ENCODE peak calls at places on chromosomes 3 and 15, in four cellular contexts. T is GM12878, A is K562, Z is HepG2. O is an unnamed sample.
A peak's percentile ranks its signal among the peaks of the same experiment; 100 is the strongest.

GRCh38 chr3:33699275-33699674 is 18.8 kb downstream of the CLASP2 start:
- DNase-seq in A (no peak), T (no peak), Z (no peak), O (no peak)

GRCh38 chr15:79849789-79850188 is 47.0 kb downstream of the MTHFS start:
- DNase-seq in A (peak; percentile 37), T (no peak), Z (peak; percentile 12), O (peak; percentile 82)

GRCh38 chr3:182651461-182651860 is 141.8 kb upstream of the ATP11B start:
- DNase-seq in A (no peak), T (no peak), Z (peak; percentile 58), O (no peak)

GRCh38 chr3:106349191-106349881 is 480.5 kb upstream of the CBLB start:
- DNase-seq in A (no peak), Z (no peak), T (no peak), O (no peak)

GRCh38 chr15:36858423-36858822 is 241.9 kb downstream of the MEIS2 start:
- DNase-seq in Z (no peak), T (no peak), A (no peak), O (no peak)

GRCh38 chr15:83837946-83838571 is 184.1 kb downstream of the ADAMTSL3 start:
- DNase-seq in T (no peak), Z (peak; percentile 5), A (peak; percentile 15), O (peak; percentile 78)

GRCh38 chr3:172034786-172035685 is 4.3 kb upstream of the FNDC3B start:
- DNase-seq in A (peak; percentile 65), T (no peak), Z (no peak), O (peak; percentile 80)

GRCh38 chr3:174439621-174440349 is 419.3 kb upstream of the NAALADL2 start:
- DNase-seq in T (no peak), Z (peak; percentile 5), A (peak; percentile 2), O (peak; percentile 25)

GRCh38 chr3:4994823-4995499 is 15.7 kb downstream of the BHLHE40 start:
- DNase-seq in Z (peak; percentile 52), T (no peak), A (peak; percentile 94), O (no peak)

GRCh38 chr15:81294501-81294850 is 29.5 kb downstream of the STARD5 start:
- DNase-seq in Z (no peak), T (no peak), A (no peak), O (peak; percentile 10)

GRCh38 chr3:104436536-104436935 is 930.2 kb upstream of the ALCAM start:
- DNase-seq in Z (no peak), A (no peak), T (no peak), O (no peak)

GRCh38 chr3:127408684-127409420 is 121.0 kb upstream of the PRR20G start:
- DNase-seq in A (no peak), T (no peak), Z (no peak), O (peak; percentile 59)

GRCh38 chr3:19229086-19229485 is 80.8 kb downstream of the KCNH8 start:
- DNase-seq in A (no peak), Z (no peak), T (no peak), O (no peak)

GRCh38 chr3:183260167-183260904 is 7.3 kb downstream of the B3GNT5 start:
- DNase-seq in T (no peak), Z (no peak), A (no peak), O (no peak)

GRCh38 chr15:78208887-78209645 is 25.3 kb downstream of the ACSBG1 start:
- DNase-seq in T (no peak), Z (no peak), A (no peak), O (no peak)

GRCh38 chr3:136811701-136812100 is 7.2 kb upstream of the SLC35G2 start:
- DNase-seq in Z (no peak), A (no peak), T (no peak), O (no peak)

GRCh38 chr15:65416845-65417416 is 5.8 kb downstream of the IGDCC4 start:
- DNase-seq in T (no peak), A (no peak), Z (no peak), O (peak; percentile 94)

GRCh38 chr15:70892002-70892911 is at the start of the genes LRRC49 and THAP10:
- DNase-seq in Z (peak; percentile 91), T (peak; percentile 64), A (peak; percentile 21), O (peak; percentile 96)

GRCh38 chr3:42376397-42376798 is 34.0 kb downstream of the LYZL4 start:
- DNase-seq in T (no peak), A (peak; percentile 20), Z (no peak), O (no peak)

GRCh38 chr3:189685854-189686253 is 54.7 kb downstream of the TP63 start:
- DNase-seq in A (no peak), T (no peak), Z (peak; percentile 5), O (no peak)

GRCh38 chr15:62850791-62851291 is 191.7 kb upstream of the TPM1 start:
- DNase-seq in T (no peak), A (no peak), Z (peak; percentile 83), O (peak; percentile 75)

GRCh38 chr3:4062621-4063020 is 240.5 kb upstream of the SETMAR start:
- DNase-seq in T (no peak), A (no peak), Z (no peak), O (no peak)

GRCh38 chr15:93217343-93217742 is 128.3 kb upstream of the RGMA start:
- DNase-seq in Z (no peak), T (no peak), A (no peak), O (no peak)

GRCh38 chr3:2098398-2099027 is at the start of gene CNTN4:
- DNase-seq in Z (peak; percentile 24), A (no peak), T (no peak), O (peak; percentile 82)

GRCh38 chr3:127652246-127652995 is 20.3 kb upstream of the ABTB1 start:
- DNase-seq in Z (peak; percentile 37), T (no peak), A (peak; percentile 47), O (peak; percentile 91)

GRCh38 chr3:32570426-32571191 is at the start of gene DYNC1LI1:
- DNase-seq in T (peak; percentile 65), Z (peak; percentile 80), A (peak; percentile 97), O (peak; percentile 93)

GRCh38 chr15:72179950-72180581 is 17.5 kb downstream of the GRAMD2A start:
- DNase-seq in Z (peak; percentile 36), T (no peak), A (no peak), O (peak; percentile 28)

GRCh38 chr3:12405432-12406272 is 78.6 kb upstream of the TSEN2 start:
- DNase-seq in Z (peak; percentile 99), A (peak; percentile 84), T (no peak), O (no peak)

GRCh38 chr15:67981118-67981685 is 72.9 kb upstream of the PIAS1 start:
- DNase-seq in Z (no peak), A (no peak), T (no peak), O (peak; percentile 16)

GRCh38 chr3:129077222-129077621 is 16.6 kb downstream of the GP9 start:
- DNase-seq in A (no peak), T (no peak), Z (peak; percentile 77), O (no peak)

GRCh38 chr15:65613365-65613764 is 2.4 kb upstream of the INTS14 start:
- DNase-seq in T (no peak), Z (no peak), A (no peak), O (no peak)

GRCh38 chr3:63228677-63229076 is 49.4 kb upstream of the SYNPR start:
- DNase-seq in T (no peak), Z (peak; percentile 16), A (peak; percentile 19), O (peak; percentile 81)

GRCh38 chr3:155766206-155766605 is 21.3 kb upstream of the PLCH1 start:
- DNase-seq in A (no peak), Z (no peak), T (no peak), O (no peak)

GRCh38 chr15:69154684-69155083 is 5.8 kb upstream of the GLCE start:
- DNase-seq in Z (no peak), T (no peak), A (no peak), O (no peak)

GRCh38 chr3:158531334-158531733 is 39.7 kb upstream of the MLF1 start:
- DNase-seq in A (no peak), Z (no peak), T (no peak), O (no peak)

GRCh38 chr15:63238796-63239195 is 38.6 kb upstream of the APH1B start:
- DNase-seq in A (peak; percentile 44), Z (no peak), T (peak; percentile 50), O (no peak)

GRCh38 chr3:29064085-29064484 is 216.8 kb upstream of the RBMS3 start:
- DNase-seq in A (no peak), Z (no peak), T (no peak), O (no peak)

GRCh38 chr3:31704651-31705179 is 172.0 kb downstream of the STT3B start:
- DNase-seq in T (no peak), A (no peak), Z (no peak), O (no peak)

GRCh38 chr3:150759319-150759718 is 3.6 kb downstream of the SIAH2 start:
- DNase-seq in Z (no peak), T (no peak), A (no peak), O (no peak)
- H4K20me1 ChIP-seq in Z (peaks cover 59% of the 10 kb centered on the region), T (no peaks in the 10 kb centered on the region), A (no peaks in the 10 kb centered on the region), O (no peaks in the 10 kb centered on the region)

DNA sequence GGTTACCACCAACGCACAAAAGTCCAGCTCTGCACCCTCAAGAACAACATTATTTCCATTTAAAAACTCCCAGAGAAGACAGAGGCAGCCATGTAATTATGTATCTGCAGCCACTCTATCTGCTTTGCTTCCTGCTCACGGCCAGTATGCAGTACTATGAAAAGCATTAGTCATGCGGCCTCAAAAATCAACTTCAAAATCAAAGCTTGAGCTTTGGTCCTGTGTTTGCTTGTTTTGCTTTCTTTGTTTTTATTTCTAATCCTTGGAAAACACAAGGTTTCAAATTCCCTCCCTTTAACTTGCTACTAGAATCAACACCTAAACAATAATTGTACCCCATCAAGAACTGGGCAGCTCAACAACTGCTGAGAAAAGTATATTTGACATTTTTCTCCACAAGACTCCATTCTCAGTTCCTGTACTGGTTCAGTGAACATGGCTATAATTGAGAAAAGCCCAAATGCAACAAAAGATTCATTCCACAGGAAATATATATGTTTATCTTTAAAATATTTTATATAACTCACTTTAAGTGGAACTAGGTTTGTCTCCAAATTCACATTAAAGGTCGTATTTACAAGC is 37.6 kb downstream of the GBE1 start:
- DNase-seq in A (peak; percentile 29), Z (peak; percentile 41), T (no peak), O (no peak)
- TF ChIP-seq CREB1 in A (no peak), Z (no peak), T (no peak), O (no peak)

GRCh38 chr15:60908888-60909287 is 320.2 kb downstream of the RORA start:
- DNase-seq in T (no peak), Z (no peak), A (no peak), O (no peak)
- TF ChIP-seq REST in T (no peak), Z (peak; percentile 72), A (no peak), O (peak; percentile 60)

DNA sequence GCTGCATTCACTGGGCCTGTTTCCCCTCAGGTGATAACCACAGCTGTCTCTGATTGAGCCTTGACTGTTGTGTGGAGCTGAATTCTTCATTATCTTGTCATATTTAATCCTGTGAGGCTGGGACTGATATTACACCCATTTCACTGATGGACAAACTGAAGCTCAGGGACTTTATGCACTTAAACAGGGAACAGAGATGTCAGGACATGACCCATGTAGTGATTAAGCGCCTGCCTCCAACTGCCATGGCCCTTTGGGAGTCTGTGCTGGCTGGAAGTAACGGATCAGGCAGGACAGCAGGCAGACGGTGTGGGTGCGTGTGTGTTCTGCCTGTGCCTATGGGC is 7.5 kb downstream of the GNAI2 start:
- DNase-seq in T (no peak), Z (no peak), A (no peak), O (no peak)
- H4K20me1 ChIP-seq in T (peaks cover 19% of the 10 kb centered on the region), Z (no peaks in the 10 kb centered on the region), A (no peaks in the 10 kb centered on the region), O (peaks cover 38% of the 10 kb centered on the region)

GRCh38 chr15:42069025-42069424 is 25.3 kb downstream of the PLA2G4D start:
- DNase-seq in Z (no peak), A (no peak), T (no peak), O (peak; percentile 47)
- TF ChIP-seq CREB1 in Z (no peak), A (no peak), T (no peak), O (no peak)

GRCh38 chr3:194133661-194134230 is 2.2 kb upstream of the HES1 start:
- DNase-seq in T (no peak), A (peak; percentile 71), Z (peak; percentile 87), O (peak; percentile 84)
- TF ChIP-seq REST in T (no peak), A (no peak), Z (peak; percentile 30), O (no peak)

O was measured in GM23338.